ENCODE peak calls at places on chromosomes 5 and 9, in eight cellular contexts. Z, I, M, U, Y, B, F and T are unnamed samples.

GRCh38 chr5:150512368-150512747 is 4.4 kb downstream of the NDST1 start:
- DNase-seq in M (no peak), Z (no peak), F (no peak), I (no peak), U (no peak), Y (peak), B (no peak), T (no peak)

GRCh38 chr5:158599132-158599531 is 500.6 kb downstream of the EBF1 start:
- DNase-seq in Y (peak), M (no peak), I (peak), U (no peak), Z (no peak), F (peak), B (peak), T (no peak)

GRCh38 chr9:133990366-133991210 is 1.5 kb downstream of the VAV2 start:
- DNase-seq in F (no peak), U (peak), M (peak), I (peak), Y (peak), B (no peak), Z (peak), T (peak)

GRCh38 chr5:138647794-138648193 is 72.6 kb upstream of the HSPA9 start:
- DNase-seq in Y (no peak), B (no peak), Z (no peak), M (no peak), F (no peak), U (no peak), I (no peak), T (no peak)

GRCh38 chr9:95383845-95384244 is 66.3 kb upstream of the FANCC start:
- DNase-seq in U (no peak), Y (no peak), B (no peak), F (no peak), I (no peak), M (no peak), Z (no peak), T (no peak)

GRCh38 chr9:112867275-112867991 is 23.2 kb downstream of the SLC46A2 start:
- DNase-seq in I (peak), Y (peak), M (peak), B (no peak), F (peak), U (no peak), Z (peak), T (no peak)

GRCh38 chr9:127943746-127944145 is 6.1 kb upstream of the DPM2 start:
- DNase-seq in Y (peak), Z (peak), B (peak), I (no peak), F (peak), M (peak), U (peak), T (peak)

GRCh38 chr5:169011009-169011408 is 289.9 kb downstream of the SLIT3 start:
- DNase-seq in F (no peak), I (no peak), Z (no peak), B (no peak), Y (no peak), M (no peak), U (no peak), T (no peak)

GRCh38 chr5:9533577-9534334 is 12.1 kb downstream of the SEMA5A start:
- DNase-seq in U (no peak), I (no peak), F (no peak), Y (no peak), Z (no peak), M (no peak), B (no peak), T (no peak)

GRCh38 chr9:78357165-78357873 is 60.4 kb downstream of the PSAT1 start:
- DNase-seq in F (no peak), Y (no peak), B (no peak), M (peak), Z (no peak), I (no peak), U (no peak), T (no peak)

GRCh38 chr9:93827545-93828330 is 127.4 kb downstream of the BARX1 start:
- DNase-seq in B (no peak), U (peak), Z (no peak), M (peak), Y (peak), F (peak), I (no peak), T (peak)

GRCh38 chr9:90038778-90039177 is 434.0 kb downstream of the GADD45G start:
- DNase-seq in B (no peak), M (no peak), F (no peak), I (no peak), U (peak), Z (no peak), Y (no peak), T (no peak)

GRCh38 chr5:137207023-137207760 is 291.9 kb downstream of the SPOCK1 start:
- DNase-seq in F (no peak), Z (no peak), U (no peak), I (no peak), M (no peak), Y (no peak), B (no peak), T (no peak)

GRCh38 chr9:82333671-82334070 is 345.1 kb downstream of the SPATA31D1 start:
- DNase-seq in M (no peak), Y (no peak), B (no peak), I (no peak), Z (no peak), U (no peak), F (no peak), T (no peak)

GRCh38 chr5:90421136-90421535 is 11.6 kb upstream of the CETN3 start:
- DNase-seq in M (peak), F (peak), U (peak), I (no peak), Z (no peak), B (no peak), Y (peak), T (no peak)

GRCh38 chr5:116923344-116923743 is 348.7 kb upstream of the SEMA6A start:
- DNase-seq in Z (no peak), I (no peak), U (no peak), B (no peak), Y (no peak), F (no peak), M (no peak), T (no peak)

GRCh38 chr9:136086951-136087740 is 7.9 kb downstream of the NACC2 start:
- DNase-seq in I (no peak), F (peak), B (no peak), Y (no peak), M (no peak), Z (no peak), U (no peak), T (no peak)

GRCh38 chr9:104968025-104968982 is 40.3 kb upstream of the ABCA1 start:
- DNase-seq in B (peak), M (peak), U (peak), Z (peak), I (peak), F (peak), Y (peak), T (peak)

GRCh38 chr9:114433720-114434255 is 46.0 kb upstream of the AKNA start:
- DNase-seq in F (peak), B (no peak), Z (no peak), U (no peak), M (no peak), I (no peak), Y (no peak), T (no peak)

GRCh38 chr5:150129454-150129812 is 26.2 kb downstream of the PDGFRB start:
- DNase-seq in Y (no peak), M (no peak), I (no peak), B (no peak), F (no peak), Z (no peak), U (no peak), T (no peak)

GRCh38 chr9:135664266-135664665 is 1.2 kb downstream of the LCN9 start:
- DNase-seq in F (peak), I (no peak), Y (no peak), Z (no peak), U (no peak), M (no peak), B (no peak), T (no peak)

GRCh38 chr9:101977614-101978210 is 239.3 kb upstream of the GRIN3A start:
- DNase-seq in B (no peak), Y (peak), Z (peak), U (no peak), I (peak), M (no peak), F (no peak), T (no peak)

GRCh38 chr9:105468875-105469274 is 21.0 kb downstream of the FSD1L start:
- DNase-seq in F (no peak), U (no peak), Z (no peak), B (no peak), I (no peak), M (no peak), Y (no peak), T (no peak)

GRCh38 chr5:62486672-62487071 is 74.1 kb downstream of the IPO11 start:
- DNase-seq in B (no peak), U (no peak), Z (no peak), F (no peak), M (no peak), I (no peak), Y (no peak), T (no peak)

GRCh38 chr5:133679534-133679933 is 67.2 kb upstream of the FSTL4 start:
- DNase-seq in U (no peak), B (no peak), Z (no peak), I (no peak), M (no peak), F (no peak), Y (no peak), T (no peak)

DNA sequence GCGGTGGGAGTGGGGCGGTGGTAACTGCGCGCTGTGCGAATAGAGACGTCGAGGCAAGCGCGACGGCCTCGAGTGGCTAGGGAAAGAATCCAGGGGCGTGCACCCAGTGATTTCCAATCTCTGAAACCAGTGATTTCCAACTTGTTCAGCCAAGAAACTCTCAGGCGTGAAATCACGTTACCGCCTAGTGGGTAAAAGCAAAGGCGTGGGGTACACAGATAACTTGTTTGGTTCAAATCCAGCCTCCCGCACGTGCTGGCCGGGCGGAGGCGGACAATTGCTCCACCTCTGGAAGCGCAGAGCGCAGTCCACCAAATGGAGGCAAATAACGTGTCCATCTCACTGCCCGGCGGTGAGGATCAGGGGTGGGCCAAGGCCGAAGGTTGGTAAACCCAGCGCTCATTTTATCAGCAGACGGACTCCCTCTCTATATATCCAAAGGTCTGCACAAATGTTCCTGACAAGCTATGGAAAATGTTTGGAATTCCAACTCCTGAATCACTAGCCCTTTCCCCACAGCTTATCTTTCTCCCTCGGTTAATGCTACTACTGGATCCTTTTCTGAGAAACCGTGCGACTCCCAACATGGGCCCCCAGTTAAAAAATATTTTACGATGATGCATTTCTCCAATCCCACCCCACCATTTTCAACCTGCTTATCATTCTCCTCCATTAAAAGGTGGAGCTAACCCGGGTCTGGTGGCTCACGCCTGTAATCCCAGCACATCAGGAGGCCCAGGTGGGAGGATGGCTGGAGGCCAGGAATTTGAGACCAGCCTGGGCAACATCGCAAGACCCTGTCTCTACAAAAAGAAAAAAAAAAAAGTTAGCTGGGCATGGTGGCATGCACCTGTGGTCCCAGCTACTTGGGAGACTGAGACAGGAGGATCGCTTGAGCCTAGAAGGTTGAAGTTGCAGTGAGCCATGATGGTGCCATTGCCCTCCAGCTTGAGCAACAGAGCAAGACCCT is 950 bp upstream of the FNBP1 start:
- DNase-seq in B (peak), F (no peak), U (peak), Y (peak), M (peak), Z (no peak), I (no peak), T (no peak)
- TF ChIP-seq CTCF in B (no peak), F (no peak), U (no peak), Y (peak), M (no peak), Z (no peak), I (no peak), T (no peak)

GRCh38 chr5:130549884-130550552 is 615.0 kb downstream of the HINT1 start:
- DNase-seq in M (no peak), B (no peak), U (no peak), Z (peak), F (no peak), Y (peak), I (peak), T (no peak)
- TF ChIP-seq CTCF in M (no peak), B (no peak), U (no peak), Z (no peak), F (no peak), Y (no peak), I (no peak), T (no peak)

GRCh38 chr5:32707394-32707997 is 3.6 kb upstream of the NPR3 start:
- DNase-seq in M (no peak), U (no peak), F (peak), I (no peak), Z (peak), B (no peak), Y (peak), T (peak)
- TF ChIP-seq CTCF in M (no peak), U (peak), F (no peak), I (peak), Z (peak), B (peak), Y (peak), T (peak)

GRCh38 chr5:151890299-151890698 is 34.4 kb downstream of the GLRA1 start:
- DNase-seq in B (no peak), I (no peak), Y (no peak), F (no peak), U (no peak), M (no peak), Z (no peak), T (no peak)
- TF ChIP-seq CTCF in B (no peak), I (no peak), Y (no peak), F (no peak), U (no peak), M (no peak), Z (no peak), T (peak)

DNA sequence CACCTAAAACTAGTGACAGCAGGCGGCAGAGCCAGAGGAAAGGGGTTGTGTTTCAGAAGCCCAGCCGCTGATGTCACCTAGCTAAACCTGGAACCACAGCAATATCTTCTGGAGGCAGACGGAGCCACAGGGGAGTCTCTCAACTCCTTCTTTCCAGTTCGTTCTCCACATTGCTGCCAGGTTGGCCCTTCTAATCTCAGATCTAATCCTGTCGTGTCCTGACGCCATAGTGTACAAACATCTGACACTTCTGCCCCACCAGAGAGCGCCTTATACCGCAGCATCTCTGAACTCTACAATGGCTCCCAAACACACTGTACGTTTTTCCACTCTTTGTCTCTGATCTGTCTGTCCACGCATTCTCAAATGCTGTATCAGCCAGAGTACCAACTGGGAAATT is 240.0 kb downstream of the SMARCA2 start:
- DNase-seq in M (no peak), I (no peak), B (no peak), Y (peak), U (no peak), F (no peak), Z (no peak), T (no peak)
- TF ChIP-seq CTCF in M (no peak), I (no peak), B (no peak), Y (peak), U (no peak), F (no peak), Z (no peak), T (no peak)